ENCODE peak calls at places on chromosome 13, in four cellular contexts. X, N, Z and W are unnamed samples.

GRCh38 chr13:112132142-112132541 is 65.2 kb downstream of the SOX1 start:
- DNase-seq in X (no peak), N (no peak), Z (no peak), W (no peak)

GRCh38 chr13:95338905-95339304 is 37.7 kb upstream of the ABCC4 start:
- DNase-seq in X (no peak), N (no peak), Z (no peak), W (no peak)

GRCh38 chr13:51097353-51098043 is 13.6 kb downstream of the C13orf42 start:
- DNase-seq in X (no peak), N (no peak), Z (no peak), W (no peak)

GRCh38 chr13:27269114-27269665 is 1.4 kb upstream of the RASL11A start:
- DNase-seq in X (no peak), N (no peak), Z (no peak), W (no peak)

GRCh38 chr13:110711778-110712070 is 1.8 kb upstream of the ING1 start:
- DNase-seq in X (no peak), N (peak), Z (no peak), W (no peak)

GRCh38 chr13:70792121-70792520 is 683.9 kb upstream of the KLHL1 start:
- DNase-seq in X (no peak), N (no peak), Z (no peak), W (no peak)

GRCh38 chr13:30165791-30166190 is 141.6 kb downstream of the KATNAL1 start:
- DNase-seq in X (no peak), N (no peak), Z (no peak), W (no peak)

GRCh38 chr13:31755803-31756212 is 16.5 kb downstream of the RXFP2 start:
- DNase-seq in X (peak), N (no peak), Z (no peak), W (no peak)

GRCh38 chr13:96632536-96633320 is 361.5 kb downstream of the OXGR1 start:
- DNase-seq in X (no peak), N (no peak), Z (no peak), W (no peak)

GRCh38 chr13:24226762-24227161 is 66.2 kb downstream of the SPATA13 start:
- DNase-seq in X (no peak), N (no peak), Z (no peak), W (no peak)

GRCh38 chr13:73715114-73715909 is 418.9 kb downstream of the KLF12 start:
- DNase-seq in X (no peak), N (no peak), Z (peak), W (no peak)

GRCh38 chr13:46288570-46289259 is 77.0 kb downstream of the LRRC63 start:
- DNase-seq in X (no peak), N (peak), Z (peak), W (no peak)

GRCh38 chr13:75687145-75687763 is 51.1 kb downstream of the LMO7 start:
- DNase-seq in X (no peak), N (peak), Z (peak), W (no peak)

GRCh38 chr13:79716191-79716590 is 235.2 kb downstream of the NDFIP2 start:
- DNase-seq in X (no peak), N (no peak), Z (no peak), W (no peak)

GRCh38 chr13:78601124-78601885 is 2.0 kb downstream of the POU4F1 start:
- DNase-seq in X (no peak), N (peak), Z (no peak), W (no peak)

GRCh38 chr13:44030615-44031014 is 150.9 kb downstream of the LACC1 start:
- DNase-seq in X (no peak), N (no peak), Z (no peak), W (no peak)

GRCh38 chr13:96816261-96816660 is 178.0 kb downstream of the OXGR1 start:
- DNase-seq in X (no peak), N (no peak), Z (no peak), W (no peak)

GRCh38 chr13:113220877-113221276 is 11.5 kb downstream of the CUL4A start:
- DNase-seq in X (no peak), N (no peak), Z (no peak), W (no peak)
- TF ChIP-seq CTCF in X (peak), N (no peak), Z (no peak), W (no peak)

GRCh38 chr13:39524795-39525194 is 78.2 kb downstream of the LHFPL6 start:
- DNase-seq in X (no peak), N (no peak), Z (no peak), W (no peak)
- TF ChIP-seq CTCF in X (no peak), N (no peak), Z (no peak), W (no peak)

GRCh38 chr13:19888799-19889198 is 25.4 kb upstream of the ZMYM5 start:
- DNase-seq in X (no peak), N (no peak), Z (no peak), W (no peak)
- TF ChIP-seq CTCF in X (peak), N (peak), Z (no peak), W (no peak)

DNA sequence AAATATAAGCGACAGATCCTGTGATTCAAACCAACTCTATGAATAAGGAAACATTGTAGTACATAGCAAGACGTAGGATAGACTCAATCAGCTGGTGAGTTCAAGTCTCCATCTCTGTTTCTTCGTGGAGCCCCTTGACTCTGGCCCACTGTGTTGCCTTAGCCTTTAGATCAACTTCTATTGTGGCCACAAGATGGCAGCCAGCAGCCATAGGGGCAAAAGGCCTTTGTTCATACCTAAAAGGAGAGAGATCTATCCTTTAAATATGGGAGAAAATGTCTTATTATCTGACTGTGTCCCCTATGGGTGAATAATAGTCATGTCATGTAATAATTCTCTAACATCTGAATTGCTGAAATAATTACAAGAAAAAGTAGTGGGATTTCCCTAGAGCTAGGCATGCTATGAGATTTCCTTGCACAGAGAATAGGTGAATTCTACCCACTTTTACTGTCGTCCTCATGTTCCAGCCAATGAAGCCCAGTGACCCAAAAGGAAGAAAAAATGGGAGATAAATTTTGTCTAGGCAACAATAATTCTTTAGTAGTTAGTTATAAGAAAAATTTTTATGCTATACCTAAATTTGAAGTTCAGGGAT is 129.4 kb downstream of the PCDH20 start:
- DNase-seq in X (no peak), N (peak), Z (peak), W (no peak)
- TF ChIP-seq CTCF in X (no peak), N (peak), Z (peak), W (no peak)

DNA sequence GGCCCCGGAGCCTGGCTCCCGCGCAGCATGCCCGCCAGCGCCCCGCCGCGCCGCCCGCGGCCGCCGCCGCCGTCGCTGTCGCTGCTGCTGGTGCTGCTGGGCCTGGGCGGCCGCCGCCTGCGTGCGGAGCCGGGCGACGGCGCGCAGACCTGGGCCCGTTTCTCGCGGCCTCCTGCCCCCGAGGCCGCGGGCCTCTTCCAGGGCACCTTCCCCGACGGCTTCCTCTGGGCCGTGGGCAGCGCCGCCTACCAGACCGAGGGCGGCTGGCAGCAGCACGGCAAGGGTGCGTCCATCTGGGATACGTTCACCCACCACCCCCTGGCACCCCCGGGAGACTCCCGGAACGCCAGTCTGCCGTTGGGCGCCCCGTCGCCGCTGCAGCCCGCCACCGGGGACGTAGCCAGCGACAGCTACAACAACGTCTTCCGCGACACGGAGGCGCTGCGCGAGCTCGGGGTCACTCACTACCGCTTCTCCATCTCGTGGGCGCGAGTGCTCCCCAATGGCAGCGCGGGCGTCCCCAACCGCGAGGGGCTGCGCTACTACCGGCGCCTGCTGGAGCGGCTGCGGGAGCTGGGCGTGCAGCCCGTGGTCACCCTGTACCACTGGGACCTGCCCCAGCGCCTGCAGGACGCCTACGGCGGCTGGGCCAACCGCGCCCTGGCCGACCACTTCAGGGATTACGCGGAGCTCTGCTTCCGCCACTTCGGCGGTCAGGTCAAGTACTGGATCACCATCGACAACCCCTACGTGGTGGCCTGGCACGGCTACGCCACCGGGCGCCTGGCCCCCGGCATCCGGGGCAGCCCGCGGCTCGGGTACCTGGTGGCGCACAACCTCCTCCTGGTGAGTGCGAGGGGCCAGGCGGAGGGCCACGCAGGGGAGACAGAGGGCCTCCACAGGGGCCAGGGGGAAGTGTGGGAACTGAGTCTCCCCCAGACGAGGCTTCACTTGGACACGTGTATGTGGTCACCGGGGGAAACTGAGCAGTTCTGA is at the start of gene KL:
- DNase-seq in X (no peak), N (peak), Z (no peak), W (no peak)
- TF ChIP-seq CTCF in X (no peak), N (no peak), Z (no peak), W (no peak)

GRCh38 chr13:39810091-39810877 is 154.8 kb downstream of the COG6 start:
- DNase-seq in X (no peak), N (no peak), Z (no peak), W (no peak)
- TF ChIP-seq CTCF in X (no peak), N (no peak), Z (no peak), W (no peak)

DNA sequence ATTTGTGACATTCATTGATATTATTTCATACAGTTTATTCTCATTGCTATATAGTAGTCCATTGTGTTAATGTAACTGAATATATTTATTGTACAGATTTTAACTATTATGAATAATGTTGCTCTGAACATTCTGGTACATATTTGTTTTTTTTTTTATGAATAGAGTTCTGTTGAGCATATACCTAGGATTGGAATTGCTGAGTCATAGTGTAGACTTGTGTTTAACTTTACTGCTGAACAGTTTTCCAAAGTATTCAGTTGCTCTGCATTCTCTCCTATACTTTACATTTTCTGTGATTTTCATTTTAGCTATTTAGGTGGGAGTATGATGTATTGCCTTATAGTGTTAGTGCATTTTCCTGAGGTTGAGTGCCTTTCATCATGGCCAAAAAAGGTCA is 97.5 kb downstream of the MAB21L1 start:
- DNase-seq in X (no peak), N (no peak), Z (no peak), W (no peak)
- TF ChIP-seq CTCF in X (no peak), N (no peak), Z (no peak), W (no peak)

DNA sequence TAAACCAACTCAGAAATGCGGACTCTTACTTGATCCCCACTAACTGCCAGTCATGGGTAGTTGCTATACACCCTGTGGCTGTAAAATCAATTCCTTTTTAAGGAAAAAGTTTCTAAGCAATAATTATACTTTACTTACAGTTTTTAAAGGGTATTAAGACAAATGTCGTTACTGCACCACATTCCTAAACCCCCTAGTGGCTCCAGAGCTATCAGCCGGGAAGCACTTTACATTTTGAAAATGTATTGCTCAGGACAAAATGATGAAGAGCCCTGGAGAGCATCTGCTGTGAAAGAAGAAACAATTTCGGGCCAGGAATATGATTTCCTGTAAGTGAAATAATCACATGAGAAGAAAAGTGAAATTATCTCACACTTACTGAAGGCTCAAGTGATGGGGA is 36.7 kb downstream of the DCLK1 start:
- DNase-seq in X (no peak), N (no peak), Z (no peak), W (no peak)
- TF ChIP-seq CTCF in X (no peak), N (no peak), Z (no peak), W (no peak)

GRCh38 chr13:48749699-48750473 is 96.2 kb downstream of the CYSLTR2 start:
- DNase-seq in X (peak), N (peak), Z (no peak), W (peak)
- TF ChIP-seq CTCF in X (peak), N (peak), Z (no peak), W (no peak)

GRCh38 chr13:106375085-106375484 is 160.4 kb downstream of the EFNB2 start:
- DNase-seq in X (no peak), N (no peak), Z (no peak), W (no peak)

GRCh38 chr13:106377341-106377740 is 158.1 kb downstream of the EFNB2 start:
- DNase-seq in X (no peak), N (no peak), Z (no peak), W (no peak)

GRCh38 chr13:106374631-106375030 is 160.8 kb downstream of the EFNB2 start:
- DNase-seq in X (no peak), N (no peak), Z (no peak), W (no peak)

GRCh38 chr13:106378263-106378662 is 157.2 kb downstream of the EFNB2 start:
- DNase-seq in X (no peak), N (no peak), Z (no peak), W (no peak)

GRCh38 chr13:106376411-106377112 is 158.9 kb downstream of the EFNB2 start:
- DNase-seq in X (peak), N (no peak), Z (no peak), W (no peak)
- TF ChIP-seq CTCF in X (no peak), N (no peak), Z (no peak), W (no peak)